ENCODE peak calls at places on chromosomes 2 and 18, in eight cellular contexts. G is transverse colon, D is tibial nerve, M is IMR-90, Q is body of pancreas, I is GM12878, W is uterus, Z is stomach. N is an unnamed sample. For H3K4me1, the result is how much of the 10 kb centered on the place peaks cover.

GRCh38 chr18:75200644-75201272 is 8.2 kb downstream of the PTGR3 start:
- DNase-seq in G (no peak), D (no peak), M (no peak), Q (no peak), I (no peak), W (no peak), Z (no peak), N (no peak)

GRCh38 chr2:172735646-172736418 is at the start of gene RAPGEF4:
- DNase-seq in G (no peak), D (no peak), M (no peak), Q (peak), I (no peak), W (no peak), Z (no peak), N (peak)

GRCh38 chr2:159895258-159896209 is 97.5 kb upstream of the CD302 start:
- DNase-seq in G (no peak), D (no peak), M (peak), Q (no peak), I (no peak), W (no peak), Z (no peak), N (no peak)

GRCh38 chr2:201937343-201937742 is 96.3 kb upstream of the FZD7 start:
- DNase-seq in G (no peak), D (no peak), M (no peak), Q (no peak), I (no peak), W (no peak), Z (no peak), N (no peak)

GRCh38 chr2:69169990-69170389 is 157.0 kb downstream of the ANTXR1 start:
- DNase-seq in G (no peak), D (no peak), M (no peak), Q (no peak), I (no peak), W (no peak), Z (no peak), N (no peak)

GRCh38 chr18:57743008-57743407 is 60.1 kb downstream of the ATP8B1 start:
- DNase-seq in G (no peak), D (no peak), M (peak), Q (no peak), I (no peak), W (no peak), Z (no peak), N (peak)

GRCh38 chr2:64017811-64018714 is 1.2 kb downstream of the VPS54 start:
- DNase-seq in G (peak), D (no peak), M (peak), Q (no peak), I (no peak), W (no peak), Z (no peak), N (no peak)

GRCh38 chr18:58143391-58143790 is 99.4 kb downstream of the NEDD4L start:
- DNase-seq in G (no peak), D (no peak), M (peak), Q (no peak), I (no peak), W (no peak), Z (no peak), N (peak)

GRCh38 chr2:143839456-143839855 is 680.5 kb downstream of the ZEB2 start:
- DNase-seq in G (no peak), D (no peak), M (no peak), Q (no peak), I (no peak), W (no peak), Z (no peak), N (no peak)

GRCh38 chr2:231917280-231918088 is 8.7 kb downstream of the NPPC start:
- DNase-seq in G (no peak), D (no peak), M (no peak), Q (no peak), I (no peak), W (no peak), Z (no peak), N (no peak)

GRCh38 chr2:166088634-166089033 is 39.2 kb downstream of the SCN1A start:
- DNase-seq in G (no peak), D (no peak), M (peak), Q (no peak), I (no peak), W (no peak), Z (no peak), N (peak)

GRCh38 chr2:19651466-19651865 is 250.3 kb downstream of the TTC32 start:
- DNase-seq in G (no peak), D (no peak), M (no peak), Q (no peak), I (no peak), W (no peak), Z (no peak), N (no peak)

GRCh38 chr2:101821828-101822458 is 124.4 kb downstream of the MAP4K4 start:
- DNase-seq in G (no peak), D (no peak), M (no peak), Q (no peak), I (no peak), W (no peak), Z (no peak), N (no peak)
- H3K4me1 ChIP-seq in G (under half), D (half or more), M (under half), Q (under half), I (under half), W (under half), Z (under half), N (under half)

DNA sequence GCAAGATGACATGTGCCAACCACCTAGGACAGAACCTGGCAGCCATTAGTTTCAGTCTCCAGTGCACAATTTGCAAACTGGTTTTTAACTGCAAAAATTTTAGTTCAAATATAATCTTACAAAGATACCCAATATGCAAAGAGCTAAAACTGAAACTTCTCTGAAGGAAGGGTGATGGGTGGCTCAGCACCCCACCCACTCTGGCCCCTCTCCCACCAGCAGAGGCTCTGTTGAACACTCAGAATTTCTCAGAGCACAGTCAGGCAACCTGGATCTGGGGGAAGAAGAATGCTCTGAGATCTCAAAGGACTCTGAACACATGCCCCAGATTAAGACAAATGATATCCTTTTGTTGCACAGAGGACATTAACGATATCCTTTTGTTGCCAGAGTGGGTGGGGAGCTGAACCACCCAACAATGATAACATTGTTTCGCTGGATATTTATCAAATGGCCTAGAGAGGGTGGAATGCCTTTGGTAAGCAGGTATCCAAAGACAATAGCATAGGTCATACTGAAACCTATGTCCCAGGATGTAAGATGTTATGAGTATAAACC is 104.7 kb downstream of the LBH start:
- DNase-seq in G (no peak), D (no peak), M (no peak), Q (no peak), I (no peak), W (no peak), Z (no peak), N (no peak)
- TF ChIP-seq POLR2A in G (no peak), D (no peak), M (no peak), Q (no peak), I (no peak), W (no peak), Z (no peak), N (no peak)

DNA sequence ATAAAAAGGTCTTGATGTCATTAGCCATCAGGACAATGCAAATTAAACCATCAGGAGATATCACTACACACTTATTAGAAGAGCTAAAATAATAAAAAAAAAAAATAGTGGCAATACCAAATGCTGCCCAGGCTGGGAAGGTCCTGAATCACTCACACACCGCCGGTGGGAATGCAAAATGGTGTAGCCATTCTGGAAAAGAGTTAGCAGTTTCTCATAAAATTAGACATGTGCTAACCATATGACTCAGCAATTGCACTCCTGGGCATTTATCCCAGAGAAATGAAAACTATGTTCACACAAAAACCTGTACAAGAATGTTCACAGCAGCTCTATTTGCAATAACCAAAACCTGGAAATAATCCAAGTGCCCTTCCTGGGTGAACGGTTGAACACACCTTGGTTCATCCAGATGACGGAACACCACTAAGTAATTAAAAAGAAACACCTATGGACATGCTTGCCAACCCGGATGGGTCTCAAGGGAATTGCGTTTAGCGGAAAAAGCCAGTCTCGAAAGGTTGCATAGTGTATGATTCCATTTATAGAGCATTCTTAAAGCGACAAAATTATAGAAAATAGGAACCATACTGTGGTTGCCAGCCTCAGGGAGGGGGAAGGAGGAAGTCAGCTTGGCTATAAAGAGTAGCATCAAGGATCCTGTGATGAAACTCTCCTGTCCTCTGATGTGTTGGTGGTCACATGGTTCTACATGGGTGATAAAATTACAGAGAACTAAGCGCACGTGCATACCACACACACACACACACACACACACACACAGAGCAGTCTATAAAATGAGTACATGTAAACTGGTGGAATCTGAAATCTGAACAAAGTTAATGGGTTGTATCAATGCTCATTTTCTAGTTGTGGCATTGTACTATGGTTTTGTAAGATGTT is 4.6 kb downstream of the MBP start:
- DNase-seq in G (peak), D (peak), M (peak), Q (peak), I (peak), W (peak), Z (no peak), N (no peak)
- H3K4me3 ChIP-seq in G (no peak), D (no peak), M (no peak), Q (no peak), I (peak), W (no peak), Z (no peak), N (no peak)

GRCh38 chr2:127649684-127650040 is 3.7 kb downstream of the GPR17 start:
- DNase-seq in G (peak), D (peak), M (peak), Q (peak), I (peak), W (peak), Z (peak), N (peak)
- H3K4me1 ChIP-seq in G (under half), D (half or more), M (under half), Q (under half), I (under half), W (under half), Z (under half), N (under half)

DNA sequence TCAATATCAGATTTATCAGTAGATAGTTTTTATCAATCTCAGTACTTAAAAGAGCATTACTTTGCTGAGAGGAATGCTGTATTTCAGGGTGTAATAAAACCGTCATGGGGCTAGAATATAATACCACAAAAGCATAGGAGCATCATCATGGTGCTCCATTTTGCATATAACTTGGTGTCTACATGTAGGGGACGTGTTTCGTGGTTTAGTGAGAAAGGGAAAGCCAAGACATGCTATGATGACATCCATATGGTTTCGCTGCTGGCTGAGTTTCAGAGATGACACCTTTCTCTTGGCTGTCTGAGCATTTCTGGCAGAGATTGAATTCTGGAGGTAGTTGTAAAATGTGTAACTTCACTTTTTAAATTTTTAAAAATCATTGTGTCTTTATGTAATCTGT is 32.4 kb downstream of the WDR43 start:
- DNase-seq in G (no peak), D (no peak), M (peak), Q (no peak), I (no peak), W (no peak), Z (no peak), N (no peak)
- TF ChIP-seq POLR2A in G (no peak), D (no peak), M (no peak), Q (no peak), I (peak), W (no peak), Z (no peak), N (no peak)

DNA sequence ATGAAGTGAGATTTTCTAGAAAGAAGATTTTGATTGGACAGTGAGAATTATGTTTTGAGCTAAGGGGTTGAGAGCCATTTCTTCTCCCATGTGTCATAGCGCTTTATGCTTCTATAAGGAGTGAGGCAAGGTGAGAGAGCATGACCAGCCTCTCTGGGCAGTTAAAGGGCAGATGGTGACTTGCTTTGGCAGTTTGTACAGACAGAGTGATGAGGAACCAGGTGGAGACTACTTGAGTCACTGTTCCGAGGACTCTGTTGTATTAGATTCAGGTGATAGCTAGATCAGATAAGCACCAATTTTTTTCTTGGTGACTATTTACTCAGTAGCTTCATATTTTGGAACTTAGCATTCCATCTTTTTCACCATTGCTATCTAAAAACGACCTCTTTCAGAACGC is 4.5 kb downstream of the CRIM1 start:
- DNase-seq in G (no peak), D (no peak), M (no peak), Q (no peak), I (no peak), W (no peak), Z (no peak), N (no peak)
- H3K4me3 ChIP-seq in G (no peak), D (no peak), M (peak), Q (no peak), I (no peak), W (no peak), Z (no peak), N (no peak)

N was measured in adrenal gland.